ENCODE peak calls at places on chromosomes 1 and 21, in seven cellular contexts. Y is mammary epithelial cell, Q is ovary, Z is sigmoid colon, I is colonic mucosa, S is lower lobe of right lung, B is neural progenitor cell. U is an unnamed sample. For H3K4me1, the result is how much of the 10 kb centered on the place peaks cover.

GRCh38 chr1:229023651-229024295 is 247.1 kb upstream of the RAB4A start:
- DNase-seq in I (no peak), Y (no peak), B (no peak), Z (no peak), Q (no peak), S (peak), U (peak)

GRCh38 chr1:57761628-57762027 is 337.8 kb upstream of the DAB1 start:
- DNase-seq in Y (no peak), Q (no peak), I (no peak), Z (no peak), B (no peak), S (no peak), U (no peak)

GRCh38 chr1:119806489-119806888 is 4.8 kb downstream of the REG4 start:
- DNase-seq in I (no peak), B (no peak), S (no peak), Z (no peak), Y (no peak), Q (no peak), U (no peak)

GRCh38 chr1:68103006-68103545 is 52.6 kb upstream of the DIRAS3 start:
- DNase-seq in I (no peak), Q (no peak), Z (no peak), S (no peak), B (peak), Y (no peak), U (no peak)

GRCh38 chr21:36048357-36048756 is 12.0 kb downstream of the SETD4 start:
- DNase-seq in I (no peak), B (no peak), S (no peak), Y (no peak), Z (no peak), Q (no peak), U (no peak)

GRCh38 chr1:201637282-201638076 is 98.6 kb downstream of the NAV1 start:
- DNase-seq in B (no peak), I (no peak), Q (no peak), Y (no peak), Z (no peak), S (no peak), U (no peak)

GRCh38 chr1:15620155-15620545 is 2.9 kb downstream of the DDI2 start:
- DNase-seq in Z (no peak), S (no peak), B (no peak), Y (peak), I (no peak), Q (no peak), U (no peak)

GRCh38 chr1:167246971-167247370 is 26.3 kb downstream of the POU2F1 start:
- DNase-seq in Q (no peak), B (no peak), I (no peak), Y (no peak), Z (no peak), S (no peak), U (no peak)

GRCh38 chr1:206554833-206555472 is 47.6 kb downstream of the RASSF5 start:
- DNase-seq in B (no peak), S (no peak), Y (no peak), Q (no peak), Z (no peak), I (no peak), U (no peak)
- H3K4me1 ChIP-seq in B (under half), S (half or more), Y (under half), Q (under half), Z (under half), I (under half), U (under half)

GRCh38 chr1:5992814-5993552 is 758 bp upstream of the NPHP4 start:
- DNase-seq in S (peak), Y (no peak), Z (no peak), I (no peak), Q (no peak), B (peak), U (peak)
- H3K4me1 ChIP-seq in S (under half), Y (under half), Z (under half), I (under half), Q (under half), B (under half), U (under half)

DNA sequence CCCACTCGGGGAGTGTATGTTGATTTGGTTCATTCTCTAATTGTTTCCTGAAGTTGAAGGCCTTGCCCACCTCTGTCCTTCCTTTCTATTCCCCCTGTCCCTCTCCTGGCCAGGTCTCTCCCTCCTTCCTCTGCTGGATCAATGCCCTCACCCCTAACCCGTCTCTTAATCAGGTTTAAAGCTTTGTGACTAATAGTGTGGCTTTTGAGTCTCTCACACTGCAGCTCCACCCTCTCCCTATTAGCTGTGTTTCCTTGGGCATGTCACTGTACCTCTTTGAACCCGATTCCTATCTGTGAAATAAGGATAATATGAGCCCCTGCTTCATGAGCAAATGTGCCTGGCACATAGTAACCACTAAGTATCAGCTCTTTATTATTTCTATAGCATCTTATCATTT is 20.5 kb downstream of the AHDC1 start:
- DNase-seq in Z (no peak), S (no peak), Y (no peak), B (no peak), Q (no peak), I (no peak), U (no peak)
- H3K4me1 ChIP-seq in Z (under half), S (under half), Y (under half), B (under half), Q (under half), I (under half), U (under half)

GRCh38 chr1:41006942-41007865 is 14.3 kb downstream of the SLFNL1 start:
- DNase-seq in I (no peak), Z (no peak), S (no peak), B (no peak), Q (no peak), Y (peak), U (no peak)
- H3K4me1 ChIP-seq in I (under half), Z (under half), S (under half), B (under half), Q (under half), Y (half or more), U (under half)

DNA sequence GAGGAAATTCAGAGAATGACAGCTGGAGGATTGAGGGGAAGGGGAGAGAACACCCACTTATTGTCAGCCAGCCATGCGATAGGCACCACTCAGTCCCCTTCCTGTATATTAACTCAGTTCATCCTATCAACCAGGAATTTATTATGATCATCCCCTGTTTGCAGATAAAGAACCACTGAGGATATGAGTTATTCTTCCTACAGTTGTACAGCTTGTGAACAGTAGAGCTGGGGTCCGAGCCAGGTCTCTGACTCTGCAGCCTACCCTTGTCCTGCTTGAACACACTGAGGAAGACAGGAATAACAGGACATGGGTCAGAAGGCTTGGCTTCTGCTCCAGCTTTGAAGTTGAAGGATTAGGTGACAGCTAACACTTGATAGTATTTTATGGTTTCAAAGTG is 42.0 kb upstream of the SCMH1 start:
- DNase-seq in I (no peak), B (no peak), Y (no peak), Z (no peak), S (no peak), Q (no peak), U (no peak)
- H3K4me1 ChIP-seq in I (under half), B (under half), Y (under half), Z (under half), S (under half), Q (under half), U (under half)

GRCh38 chr1:200378096-200378495 is 31.7 kb downstream of the ZNF281 start:
- DNase-seq in B (no peak), Q (no peak), I (no peak), S (no peak), Z (no peak), Y (no peak), U (no peak)
- H3K4me1 ChIP-seq in B (under half), Q (under half), I (under half), S (under half), Z (under half), Y (half or more), U (under half)